ENCODE peak calls at places on chromosomes 6 and 20, in ten cellular contexts. One of them, this sample, is unnamed.
A peak's percentile ranks its signal among the peaks of the same experiment; 100 is the strongest.

GRCh38 chr6:169965657-169966311 is 214.4 kb downstream of the ERMARD start:
- DNase-seq in upper lobe of left lung: no peak
- DNase-seq in skeletal muscle cell: no peak
- DNase-seq in globus pallidus: no peak
- DNase-seq in Peyer's patch: peak; percentile 10
- DNase-seq in H54: no peak
- DNase-seq in GM23248: no peak
- DNase-seq in activated CD4-positive, alpha-beta T cell treated with anti-CD3 and anti-CD28 coated beads, Interleukin-2, amount 50 U/mL, for 24 hours: no peak
- DNase-seq in LoVo: no peak
- DNase-seq in pons: no peak
- DNase-seq in this sample: no peak

GRCh38 chr6:26743157-26743821 is 83.7 kb upstream of the ZNF322 start:
- DNase-seq in pons: no peak
- DNase-seq in skeletal muscle cell: peak; percentile 20
- DNase-seq in GM23248: peak; percentile 56
- DNase-seq in activated CD4-positive, alpha-beta T cell treated with anti-CD3 and anti-CD28 coated beads, Interleukin-2, amount 50 U/mL, for 24 hours: no peak
- DNase-seq in globus pallidus: no peak
- DNase-seq in upper lobe of left lung: no peak
- DNase-seq in Peyer's patch: no peak
- DNase-seq in LoVo: no peak
- DNase-seq in H54: peak; percentile 31
- DNase-seq in this sample: peak; percentile 49

GRCh38 chr6:108947114-108947854 is 99.1 kb downstream of the ARMC2 start:
- DNase-seq in Peyer's patch: no peak
- DNase-seq in skeletal muscle cell: peak; percentile 75
- DNase-seq in globus pallidus: no peak
- DNase-seq in GM23248: peak; percentile 79
- DNase-seq in LoVo: no peak
- DNase-seq in activated CD4-positive, alpha-beta T cell treated with anti-CD3 and anti-CD28 coated beads, Interleukin-2, amount 50 U/mL, for 24 hours: no peak
- DNase-seq in H54: no peak
- DNase-seq in upper lobe of left lung: no peak
- DNase-seq in pons: no peak
- DNase-seq in this sample: peak; percentile 62

GRCh38 chr6:170165085-170165484 is 125.8 kb downstream of the DLL1 start:
- DNase-seq in GM23248: peak; percentile 47
- DNase-seq in pons: no peak
- DNase-seq in globus pallidus: no peak
- DNase-seq in Peyer's patch: no peak
- DNase-seq in H54: no peak
- DNase-seq in skeletal muscle cell: no peak
- DNase-seq in activated CD4-positive, alpha-beta T cell treated with anti-CD3 and anti-CD28 coated beads, Interleukin-2, amount 50 U/mL, for 24 hours: no peak
- DNase-seq in upper lobe of left lung: no peak
- DNase-seq in LoVo: no peak
- DNase-seq in this sample: no peak

GRCh38 chr6:28922004-28922840 is 1.6 kb downstream of the TRIM27 start:
- DNase-seq in globus pallidus: no peak
- DNase-seq in activated CD4-positive, alpha-beta T cell treated with anti-CD3 and anti-CD28 coated beads, Interleukin-2, amount 50 U/mL, for 24 hours: no peak
- DNase-seq in pons: peak; percentile 35
- DNase-seq in H54: no peak
- DNase-seq in GM23248: peak; percentile 73
- DNase-seq in LoVo: peak; percentile 84
- DNase-seq in skeletal muscle cell: no peak
- DNase-seq in upper lobe of left lung: peak; percentile 64
- DNase-seq in Peyer's patch: no peak
- DNase-seq in this sample: peak; percentile 21

GRCh38 chr6:111601875-111602274 is 3.8 kb downstream of the TRAF3IP2 start:
- DNase-seq in H54: no peak
- DNase-seq in LoVo: no peak
- DNase-seq in skeletal muscle cell: peak; percentile 69
- DNase-seq in upper lobe of left lung: peak; percentile 50
- DNase-seq in activated CD4-positive, alpha-beta T cell treated with anti-CD3 and anti-CD28 coated beads, Interleukin-2, amount 50 U/mL, for 24 hours: no peak
- DNase-seq in pons: peak; percentile 56
- DNase-seq in globus pallidus: no peak
- DNase-seq in Peyer's patch: no peak
- DNase-seq in GM23248: peak; percentile 84
- DNase-seq in this sample: peak; percentile 55

GRCh38 chr20:25046181-25046641 is 11.7 kb downstream of the ACSS1 start:
- DNase-seq in upper lobe of left lung: no peak
- DNase-seq in Peyer's patch: no peak
- DNase-seq in pons: no peak
- DNase-seq in LoVo: no peak
- DNase-seq in GM23248: no peak
- DNase-seq in globus pallidus: no peak
- DNase-seq in H54: no peak
- DNase-seq in activated CD4-positive, alpha-beta T cell treated with anti-CD3 and anti-CD28 coated beads, Interleukin-2, amount 50 U/mL, for 24 hours: no peak
- DNase-seq in skeletal muscle cell: no peak
- DNase-seq in this sample: no peak

GRCh38 chr20:35490736-35491181 is 35.4 kb downstream of the CEP250 start:
- DNase-seq in globus pallidus: no peak
- DNase-seq in LoVo: no peak
- DNase-seq in Peyer's patch: peak; percentile 81
- DNase-seq in H54: no peak
- DNase-seq in pons: peak; percentile 36
- DNase-seq in upper lobe of left lung: peak; percentile 55
- DNase-seq in activated CD4-positive, alpha-beta T cell treated with anti-CD3 and anti-CD28 coated beads, Interleukin-2, amount 50 U/mL, for 24 hours: peak; percentile 52
- DNase-seq in skeletal muscle cell: no peak
- DNase-seq in GM23248: no peak
- DNase-seq in this sample: no peak

GRCh38 chr6:43005844-43006243 is 7.9 kb downstream of the MEA1 start:
- DNase-seq in GM23248: no peak
- DNase-seq in LoVo: no peak
- DNase-seq in H54: no peak
- DNase-seq in skeletal muscle cell: no peak
- DNase-seq in pons: no peak
- DNase-seq in activated CD4-positive, alpha-beta T cell treated with anti-CD3 and anti-CD28 coated beads, Interleukin-2, amount 50 U/mL, for 24 hours: no peak
- DNase-seq in upper lobe of left lung: no peak
- DNase-seq in globus pallidus: no peak
- DNase-seq in Peyer's patch: no peak
- DNase-seq in this sample: no peak

GRCh38 chr6:5695260-5696245 is 311.2 kb downstream of the NRN1 start:
- DNase-seq in upper lobe of left lung: peak; percentile 43
- DNase-seq in globus pallidus: no peak
- DNase-seq in activated CD4-positive, alpha-beta T cell treated with anti-CD3 and anti-CD28 coated beads, Interleukin-2, amount 50 U/mL, for 24 hours: no peak
- DNase-seq in Peyer's patch: peak; percentile 40
- DNase-seq in H54: no peak
- DNase-seq in LoVo: peak; percentile 59
- DNase-seq in GM23248: peak; percentile 90
- DNase-seq in skeletal muscle cell: peak; percentile 64
- DNase-seq in pons: no peak
- DNase-seq in this sample: peak; percentile 84

GRCh38 chr6:139577991-139578604 is 203.7 kb upstream of the CITED2 start:
- DNase-seq in pons: no peak
- DNase-seq in LoVo: no peak
- DNase-seq in activated CD4-positive, alpha-beta T cell treated with anti-CD3 and anti-CD28 coated beads, Interleukin-2, amount 50 U/mL, for 24 hours: no peak
- DNase-seq in Peyer's patch: no peak
- DNase-seq in skeletal muscle cell: peak; percentile 90
- DNase-seq in upper lobe of left lung: no peak
- DNase-seq in globus pallidus: no peak
- DNase-seq in H54: no peak
- DNase-seq in GM23248: peak; percentile 95
- DNase-seq in this sample: peak; percentile 86